ENCODE peak calls at places on chromosomes 1 and 21, in eight cellular contexts. T is adrenal gland, O is cardiac fibroblast, B is lower lobe of right lung, H is GM06990, M is hepatocyte, E is A549, S is body of pancreas. Q is an unnamed sample.

GRCh38 chr1:40949563-40949962 is 29.9 kb upstream of the CTPS1 start:
- DNase-seq in T (no peak), O (no peak), B (no peak), H (no peak), M (no peak), E (no peak), S (no peak), Q (no peak)

GRCh38 chr1:191993549-191993948 is 164.7 kb upstream of the RGS18 start:
- DNase-seq in T (no peak), O (peak), B (no peak), H (no peak), M (no peak), E (peak), S (no peak), Q (peak)

GRCh38 chr1:153735090-153735420 is 7.2 kb downstream of the INTS3 start:
- DNase-seq in T (no peak), O (no peak), B (no peak), H (no peak), M (no peak), E (no peak), S (no peak), Q (no peak)

GRCh38 chr1:107682467-107682866 is 282.5 kb downstream of the VAV3 start:
- DNase-seq in T (no peak), O (no peak), B (no peak), H (no peak), M (peak), E (peak), S (no peak), Q (peak)

GRCh38 chr1:46248122-46248920 is 758 bp downstream of the RAD54L start:
- DNase-seq in T (peak), O (no peak), B (peak), H (peak), M (peak), E (peak), S (peak), Q (peak)

GRCh38 chr1:214761030-214761429 is 158.0 kb downstream of the CENPF start:
- DNase-seq in T (no peak), O (no peak), B (no peak), H (no peak), M (no peak), E (no peak), S (no peak), Q (no peak)

GRCh38 chr1:228689255-228689654 is 46.0 kb upstream of the RHOU start:
- DNase-seq in T (no peak), O (no peak), B (no peak), H (no peak), M (no peak), E (no peak), S (no peak), Q (no peak)

GRCh38 chr1:110120960-110121561 is 8.8 kb downstream of the UBL4B start:
- DNase-seq in T (no peak), O (no peak), B (no peak), H (no peak), M (no peak), E (no peak), S (no peak), Q (no peak)

GRCh38 chr1:113835686-113836290 is 23.5 kb upstream of the RSBN1 start:
- DNase-seq in T (no peak), O (peak), B (no peak), H (no peak), M (peak), E (peak), S (no peak), Q (peak)

GRCh38 chr1:171251741-171252300 is 3.5 kb downstream of the FMO1 start:
- DNase-seq in T (no peak), O (peak), B (no peak), H (no peak), M (peak), E (peak), S (peak), Q (no peak)

GRCh38 chr1:156608036-156608674 is 6.9 kb upstream of the GPATCH4 start:
- DNase-seq in T (peak), O (peak), B (no peak), H (no peak), M (peak), E (peak), S (peak), Q (peak)

GRCh38 chr1:156233421-156234127 is 8.4 kb upstream of the BGLAP start:
- DNase-seq in T (no peak), O (peak), B (no peak), H (no peak), M (no peak), E (no peak), S (no peak), Q (no peak)

GRCh38 chr1:163571950-163572349 is 250.2 kb downstream of the NUF2 start:
- DNase-seq in T (no peak), O (no peak), B (no peak), H (no peak), M (no peak), E (no peak), S (no peak), Q (no peak)

GRCh38 chr1:50426702-50427085 is 3.5 kb upstream of the DMRTA2 start:
- DNase-seq in T (no peak), O (no peak), B (no peak), H (no peak), M (no peak), E (no peak), S (no peak), Q (no peak)

GRCh38 chr1:73673980-73674379 is 524.0 kb downstream of the LRRIQ3 start:
- DNase-seq in T (no peak), O (no peak), B (no peak), H (no peak), M (no peak), E (no peak), S (no peak), Q (no peak)

GRCh38 chr1:160621633-160622413 is 25.0 kb downstream of the SLAMF1 start:
- DNase-seq in T (no peak), O (no peak), B (no peak), H (no peak), M (no peak), E (no peak), S (no peak), Q (no peak)

GRCh38 chr1:224082146-224082545 is 31.8 kb upstream of the FBXO28 start:
- DNase-seq in T (no peak), O (no peak), B (no peak), H (no peak), M (no peak), E (no peak), S (no peak), Q (no peak)

GRCh38 chr1:25145775-25146381 is 86.4 kb downstream of the SYF2 start:
- DNase-seq in T (no peak), O (no peak), B (no peak), H (peak), M (no peak), E (no peak), S (no peak), Q (no peak)

GRCh38 chr1:160550572-160551034 is 27.5 kb upstream of the SLAMF6 start:
- DNase-seq in T (no peak), O (no peak), B (peak), H (no peak), M (no peak), E (no peak), S (no peak), Q (no peak)

GRCh38 chr1:181255270-181255929 is 166.9 kb downstream of the IER5 start:
- DNase-seq in T (peak), O (peak), B (no peak), H (no peak), M (peak), E (peak), S (peak), Q (no peak)

GRCh38 chr21:45326834-45327457 is 39.3 kb upstream of the POFUT2 start:
- DNase-seq in T (no peak), O (no peak), B (peak), H (no peak), M (no peak), E (no peak), S (no peak), Q (no peak)

GRCh38 chr1:88877382-88877825 is 14.0 kb downstream of the GTF2B start:
- DNase-seq in T (no peak), O (peak), B (no peak), H (peak), M (peak), E (peak), S (no peak), Q (no peak)

GRCh38 chr1:5974631-5975030 is 17.6 kb downstream of the NPHP4 start:
- DNase-seq in T (no peak), O (no peak), B (no peak), H (no peak), M (no peak), E (no peak), S (no peak), Q (no peak)

GRCh38 chr1:5142389-5142788 is 488.0 kb downstream of the AJAP1 start:
- DNase-seq in T (no peak), O (no peak), B (no peak), H (no peak), M (no peak), E (no peak), S (no peak), Q (no peak)

GRCh38 chr1:153525088-153525713 is 10.6 kb downstream of the S100A6 start:
- DNase-seq in T (no peak), O (peak), B (no peak), H (no peak), M (no peak), E (no peak), S (no peak), Q (no peak)

GRCh38 chr1:23951646-23952095 is 8.0 kb upstream of the PNRC2 start:
- DNase-seq in T (no peak), O (peak), B (no peak), H (no peak), M (peak), E (peak), S (no peak), Q (no peak)

GRCh38 chr1:205270764-205271163 is 43.0 kb downstream of the TMCC2 start:
- DNase-seq in T (no peak), O (no peak), B (no peak), H (no peak), M (peak), E (peak), S (no peak), Q (no peak)

GRCh38 chr1:27544818-27545612 is 55.0 kb upstream of the WASF2 start:
- DNase-seq in T (peak), O (peak), B (no peak), H (no peak), M (no peak), E (no peak), S (peak), Q (no peak)

GRCh38 chr1:54229281-54229891 is 29.4 kb downstream of the MRPL37 start:
- DNase-seq in T (no peak), O (peak), B (no peak), H (no peak), M (no peak), E (peak), S (no peak), Q (no peak)

GRCh38 chr1:67372136-67372535 is 58.1 kb downstream of the SERBP1 start:
- DNase-seq in T (no peak), O (no peak), B (no peak), H (no peak), M (peak), E (no peak), S (no peak), Q (no peak)

GRCh38 chr1:238677567-238677966 is 708.8 kb upstream of the CHRM3 start:
- DNase-seq in T (no peak), O (peak), B (no peak), H (no peak), M (no peak), E (no peak), S (no peak), Q (no peak)

GRCh38 chr21:25036775-25037174 is 570.5 kb downstream of the MRPL39 start:
- DNase-seq in T (no peak), O (no peak), B (no peak), H (no peak), M (no peak), E (no peak), S (no peak), Q (no peak)

GRCh38 chr21:25039461-25040380 is 567.6 kb downstream of the MRPL39 start:
- DNase-seq in T (no peak), O (no peak), B (no peak), H (peak), M (no peak), E (no peak), S (no peak), Q (peak)
- TF ChIP-seq CTCF in T (peak), O (no peak), B (no peak), H (peak), M (peak), E (no peak), S (peak), Q (peak)

GRCh38 chr1:38994196-38994595 is 3.1 kb downstream of the AKIRIN1 start:
- DNase-seq in T (no peak), O (no peak), B (no peak), H (no peak), M (no peak), E (no peak), S (no peak), Q (no peak)
- H3K4me3 ChIP-seq in T (no peak), O (no peak), B (no peak), H (no peak), M (no peak), E (no peak), S (no peak), Q (no peak)

GRCh38 chr1:47785561-47786271 is 211.5 kb downstream of the TRABD2B start:
- DNase-seq in T (no peak), O (no peak), B (no peak), H (no peak), M (peak), E (peak), S (no peak), Q (no peak)
- TF ChIP-seq CTCF in T (peak), O (no peak), B (peak), H (no peak), M (peak), E (no peak), S (no peak), Q (peak)

GRCh38 chr1:243786546-243786945 is 63.5 kb downstream of the AKT3 start:
- DNase-seq in T (no peak), O (no peak), B (peak), H (no peak), M (no peak), E (no peak), S (no peak), Q (no peak)
- H3K4me3 ChIP-seq in T (no peak), O (no peak), B (no peak), H (no peak), M (no peak), E (no peak), S (no peak), Q (no peak)

Q was measured in LNCaP clone FGC.